ENCODE peak calls at places on chromosome 5, in nine cellular contexts. One of them, this sample, is unnamed.

GRCh38 chr5:105688227-105688807 is 1982.4 kb downstream of the EFNA5 start:
- DNase-seq in hepatic stellate cell: no peak
- DNase-seq in posterior cingulate gyrus: no peak
- DNase-seq in stimulated activated CD8-positive, alpha-beta memory T cell treated with anti-CD3 and anti-CD28 coated beads, Interleukin-12 subunit alpha, Interleukin-12 subunit beta, amount 100 ng/mL, for 1 hour: no peak
- DNase-seq in HuH-7: no peak
- DNase-seq in glomerular endothelial cell: no peak
- DNase-seq in activated naive CD8-positive, alpha-beta T cell treated with anti-CD3 and anti-CD28 coated beads for 36 hours: no peak
- DNase-seq in retina: no peak
- DNase-seq in NCI-H446: peak
- DNase-seq in this sample: no peak

GRCh38 chr5:150485770-150486401 is 22.0 kb upstream of the NDST1 start:
- DNase-seq in hepatic stellate cell: peak
- DNase-seq in posterior cingulate gyrus: peak
- DNase-seq in glomerular endothelial cell: no peak
- DNase-seq in retina: peak
- DNase-seq in HuH-7: peak
- DNase-seq in stimulated activated CD8-positive, alpha-beta memory T cell treated with anti-CD3 and anti-CD28 coated beads, Interleukin-12 subunit alpha, Interleukin-12 subunit beta, amount 100 ng/mL, for 1 hour: no peak
- DNase-seq in activated naive CD8-positive, alpha-beta T cell treated with anti-CD3 and anti-CD28 coated beads for 36 hours: peak
- DNase-seq in NCI-H446: no peak
- DNase-seq in this sample: peak

GRCh38 chr5:72246239-72246580 is 73.8 kb downstream of the MRPS27 start:
- DNase-seq in posterior cingulate gyrus: no peak
- DNase-seq in HuH-7: no peak
- DNase-seq in activated naive CD8-positive, alpha-beta T cell treated with anti-CD3 and anti-CD28 coated beads for 36 hours: no peak
- DNase-seq in stimulated activated CD8-positive, alpha-beta memory T cell treated with anti-CD3 and anti-CD28 coated beads, Interleukin-12 subunit alpha, Interleukin-12 subunit beta, amount 100 ng/mL, for 1 hour: no peak
- DNase-seq in hepatic stellate cell: no peak
- DNase-seq in glomerular endothelial cell: no peak
- DNase-seq in NCI-H446: no peak
- DNase-seq in retina: no peak
- DNase-seq in this sample: peak

GRCh38 chr5:93915142-93915553 is 173.7 kb upstream of the POU5F2 start:
- DNase-seq in glomerular endothelial cell: peak
- DNase-seq in activated naive CD8-positive, alpha-beta T cell treated with anti-CD3 and anti-CD28 coated beads for 36 hours: no peak
- DNase-seq in retina: no peak
- DNase-seq in stimulated activated CD8-positive, alpha-beta memory T cell treated with anti-CD3 and anti-CD28 coated beads, Interleukin-12 subunit alpha, Interleukin-12 subunit beta, amount 100 ng/mL, for 1 hour: no peak
- DNase-seq in hepatic stellate cell: no peak
- DNase-seq in NCI-H446: peak
- DNase-seq in posterior cingulate gyrus: no peak
- DNase-seq in HuH-7: no peak
- DNase-seq in this sample: peak

GRCh38 chr5:74040065-74040551 is 414.1 kb downstream of the ARHGEF28 start:
- DNase-seq in HuH-7: no peak
- DNase-seq in stimulated activated CD8-positive, alpha-beta memory T cell treated with anti-CD3 and anti-CD28 coated beads, Interleukin-12 subunit alpha, Interleukin-12 subunit beta, amount 100 ng/mL, for 1 hour: no peak
- DNase-seq in posterior cingulate gyrus: no peak
- DNase-seq in NCI-H446: peak
- DNase-seq in retina: no peak
- DNase-seq in activated naive CD8-positive, alpha-beta T cell treated with anti-CD3 and anti-CD28 coated beads for 36 hours: no peak
- DNase-seq in glomerular endothelial cell: no peak
- DNase-seq in hepatic stellate cell: no peak
- DNase-seq in this sample: no peak

GRCh38 chr5:78527054-78527884 is 121.3 kb downstream of the LHFPL2 start:
- DNase-seq in hepatic stellate cell: peak
- DNase-seq in retina: no peak
- DNase-seq in NCI-H446: peak
- DNase-seq in glomerular endothelial cell: peak
- DNase-seq in activated naive CD8-positive, alpha-beta T cell treated with anti-CD3 and anti-CD28 coated beads for 36 hours: no peak
- DNase-seq in posterior cingulate gyrus: no peak
- DNase-seq in stimulated activated CD8-positive, alpha-beta memory T cell treated with anti-CD3 and anti-CD28 coated beads, Interleukin-12 subunit alpha, Interleukin-12 subunit beta, amount 100 ng/mL, for 1 hour: no peak
- DNase-seq in HuH-7: no peak
- DNase-seq in this sample: no peak

GRCh38 chr5:171906703-171907590 is 99.5 kb downstream of the FBXW11 start:
- DNase-seq in glomerular endothelial cell: no peak
- DNase-seq in hepatic stellate cell: no peak
- DNase-seq in activated naive CD8-positive, alpha-beta T cell treated with anti-CD3 and anti-CD28 coated beads for 36 hours: no peak
- DNase-seq in posterior cingulate gyrus: no peak
- DNase-seq in NCI-H446: no peak
- DNase-seq in HuH-7: no peak
- DNase-seq in retina: no peak
- DNase-seq in stimulated activated CD8-positive, alpha-beta memory T cell treated with anti-CD3 and anti-CD28 coated beads, Interleukin-12 subunit alpha, Interleukin-12 subunit beta, amount 100 ng/mL, for 1 hour: no peak
- DNase-seq in this sample: no peak

GRCh38 chr5:71482132-71482531 is 26.7 kb downstream of the BDP1 start:
- DNase-seq in activated naive CD8-positive, alpha-beta T cell treated with anti-CD3 and anti-CD28 coated beads for 36 hours: no peak
- DNase-seq in glomerular endothelial cell: no peak
- DNase-seq in posterior cingulate gyrus: no peak
- DNase-seq in hepatic stellate cell: no peak
- DNase-seq in stimulated activated CD8-positive, alpha-beta memory T cell treated with anti-CD3 and anti-CD28 coated beads, Interleukin-12 subunit alpha, Interleukin-12 subunit beta, amount 100 ng/mL, for 1 hour: no peak
- DNase-seq in HuH-7: no peak
- DNase-seq in NCI-H446: peak
- DNase-seq in retina: no peak
- DNase-seq in this sample: no peak

GRCh38 chr5:65801332-65801731 is 79.3 kb downstream of the NLN start:
- DNase-seq in activated naive CD8-positive, alpha-beta T cell treated with anti-CD3 and anti-CD28 coated beads for 36 hours: no peak
- DNase-seq in posterior cingulate gyrus: no peak
- DNase-seq in retina: no peak
- DNase-seq in glomerular endothelial cell: peak
- DNase-seq in stimulated activated CD8-positive, alpha-beta memory T cell treated with anti-CD3 and anti-CD28 coated beads, Interleukin-12 subunit alpha, Interleukin-12 subunit beta, amount 100 ng/mL, for 1 hour: no peak
- DNase-seq in hepatic stellate cell: peak
- DNase-seq in NCI-H446: no peak
- DNase-seq in HuH-7: no peak
- DNase-seq in this sample: no peak

GRCh38 chr5:167639213-167639612 is 652.2 kb upstream of the WWC1 start:
- DNase-seq in activated naive CD8-positive, alpha-beta T cell treated with anti-CD3 and anti-CD28 coated beads for 36 hours: no peak
- DNase-seq in retina: no peak
- DNase-seq in hepatic stellate cell: no peak
- DNase-seq in NCI-H446: no peak
- DNase-seq in HuH-7: no peak
- DNase-seq in posterior cingulate gyrus: no peak
- DNase-seq in glomerular endothelial cell: no peak
- DNase-seq in stimulated activated CD8-positive, alpha-beta memory T cell treated with anti-CD3 and anti-CD28 coated beads, Interleukin-12 subunit alpha, Interleukin-12 subunit beta, amount 100 ng/mL, for 1 hour: no peak
- DNase-seq in this sample: no peak

GRCh38 chr5:155299342-155300006 is 285.9 kb downstream of the KIF4B start:
- DNase-seq in hepatic stellate cell: no peak
- DNase-seq in retina: no peak
- DNase-seq in stimulated activated CD8-positive, alpha-beta memory T cell treated with anti-CD3 and anti-CD28 coated beads, Interleukin-12 subunit alpha, Interleukin-12 subunit beta, amount 100 ng/mL, for 1 hour: no peak
- DNase-seq in HuH-7: no peak
- DNase-seq in glomerular endothelial cell: no peak
- DNase-seq in posterior cingulate gyrus: no peak
- DNase-seq in activated naive CD8-positive, alpha-beta T cell treated with anti-CD3 and anti-CD28 coated beads for 36 hours: no peak
- DNase-seq in NCI-H446: no peak
- DNase-seq in this sample: no peak

GRCh38 chr5:171840701-171841522 is 55.3 kb downstream of the SMIM23 start:
- DNase-seq in NCI-H446: no peak
- DNase-seq in retina: no peak
- DNase-seq in stimulated activated CD8-positive, alpha-beta memory T cell treated with anti-CD3 and anti-CD28 coated beads, Interleukin-12 subunit alpha, Interleukin-12 subunit beta, amount 100 ng/mL, for 1 hour: no peak
- DNase-seq in HuH-7: no peak
- DNase-seq in hepatic stellate cell: no peak
- DNase-seq in glomerular endothelial cell: no peak
- DNase-seq in posterior cingulate gyrus: no peak
- DNase-seq in activated naive CD8-positive, alpha-beta T cell treated with anti-CD3 and anti-CD28 coated beads for 36 hours: no peak
- DNase-seq in this sample: no peak

GRCh38 chr5:129459485-129460120 is 495 bp upstream of the ADAMTS19 start:
- DNase-seq in stimulated activated CD8-positive, alpha-beta memory T cell treated with anti-CD3 and anti-CD28 coated beads, Interleukin-12 subunit alpha, Interleukin-12 subunit beta, amount 100 ng/mL, for 1 hour: no peak
- DNase-seq in posterior cingulate gyrus: peak
- DNase-seq in HuH-7: peak
- DNase-seq in hepatic stellate cell: no peak
- DNase-seq in glomerular endothelial cell: no peak
- DNase-seq in activated naive CD8-positive, alpha-beta T cell treated with anti-CD3 and anti-CD28 coated beads for 36 hours: no peak
- DNase-seq in retina: peak
- DNase-seq in NCI-H446: no peak
- DNase-seq in this sample: peak

GRCh38 chr5:90890183-90890582 is 331.6 kb downstream of the ADGRV1 start:
- DNase-seq in posterior cingulate gyrus: no peak
- DNase-seq in HuH-7: no peak
- DNase-seq in stimulated activated CD8-positive, alpha-beta memory T cell treated with anti-CD3 and anti-CD28 coated beads, Interleukin-12 subunit alpha, Interleukin-12 subunit beta, amount 100 ng/mL, for 1 hour: no peak
- DNase-seq in activated naive CD8-positive, alpha-beta T cell treated with anti-CD3 and anti-CD28 coated beads for 36 hours: no peak
- DNase-seq in glomerular endothelial cell: no peak
- DNase-seq in NCI-H446: no peak
- DNase-seq in hepatic stellate cell: no peak
- DNase-seq in retina: no peak
- DNase-seq in this sample: no peak

This sample was measured in HEK293T.